ENCODE peak calls at places on chromosome 20, in four cellular contexts. R, G, Y and D are unnamed samples.
A peak's percentile ranks its signal among the peaks of the same experiment; 100 is the strongest.

GRCh38 chr20:35342154-35342769 is 50.0 kb upstream of the FAM83C start:
- DNase-seq in Y (no peak), R (no peak), G (no peak), D (no peak)

GRCh38 chr20:45842169-45842812 is 8.7 kb downstream of the SNX21 start:
- DNase-seq in R (no peak), Y (peak; percentile 42), G (no peak), D (no peak)

GRCh38 chr20:60050193-60050960 is 92.2 kb downstream of the CDH26 start:
- DNase-seq in G (no peak), R (no peak), Y (no peak), D (no peak)

GRCh38 chr20:39825950-39826349 is 863.1 kb downstream of the MAFB start:
- DNase-seq in R (no peak), G (no peak), Y (no peak), D (no peak)

GRCh38 chr20:10716855-10717254 is 43.1 kb upstream of the JAG1 start:
- DNase-seq in Y (no peak), G (no peak), R (no peak), D (no peak)

GRCh38 chr20:61756966-61757677 is 308.6 kb downstream of the TAF4 start:
- DNase-seq in G (no peak), Y (no peak), R (no peak), D (no peak)

GRCh38 chr20:31594558-31595379 is 10.3 kb upstream of the ID1 start:
- DNase-seq in G (no peak), Y (no peak), R (no peak), D (peak; percentile 63)

GRCh38 chr20:33015114-33015491 is 7.6 kb downstream of the BPIFB2 start:
- DNase-seq in R (no peak), G (no peak), Y (no peak), D (no peak)

GRCh38 chr20:45037050-45037449 is 63.9 kb downstream of the KCNS1 start:
- DNase-seq in R (peak; percentile 30), Y (no peak), G (no peak), D (no peak)

GRCh38 chr20:37789408-37789807 is 95.6 kb downstream of the CTNNBL1 start:
- DNase-seq in R (no peak), G (no peak), Y (no peak), D (no peak)

GRCh38 chr20:23654005-23654404 is 16.2 kb upstream of the CST3 start:
- DNase-seq in G (no peak), R (no peak), Y (no peak), D (no peak)

GRCh38 chr20:8427419-8428065 is 295.5 kb downstream of the PLCB1 start:
- DNase-seq in R (no peak), G (no peak), Y (no peak), D (no peak)

GRCh38 chr20:19628570-19629134 is 129.4 kb upstream of the RIN2 start:
- DNase-seq in Y (peak; percentile 65), R (peak; percentile 24), G (peak; percentile 70), D (no peak)

GRCh38 chr20:43676368-43676767 is 9.5 kb downstream of the MYBL2 start:
- DNase-seq in R (no peak), G (no peak), Y (no peak), D (no peak)

GRCh38 chr20:60030471-60030870 is 72.2 kb downstream of the CDH26 start:
- DNase-seq in R (no peak), G (no peak), Y (no peak), D (no peak)

GRCh38 chr20:24779166-24779565 is 169.9 kb upstream of the CST7 start:
- DNase-seq in R (no peak), G (no peak), Y (no peak), D (no peak)

GRCh38 chr20:63484651-63485403 is 12.4 kb upstream of the KCNQ2 start:
- DNase-seq in G (peak; percentile 28), R (no peak), Y (no peak), D (no peak)

GRCh38 chr20:37821691-37822655 is 81.0 kb upstream of the VSTM2L start:
- DNase-seq in G (no peak), Y (peak; percentile 89), R (no peak), D (no peak)

GRCh38 chr20:5448449-5449118 is 131.8 kb upstream of the PROKR2 start:
- DNase-seq in Y (peak; percentile 20), G (peak; percentile 53), R (peak; percentile 33), D (no peak)

GRCh38 chr20:47336013-47336754 is 20.3 kb downstream of the ZMYND8 start:
- DNase-seq in R (peak; percentile 62), G (no peak), Y (peak; percentile 86), D (peak; percentile 53)

GRCh38 chr20:43452404-43453126 is 5.1 kb upstream of the SRSF6 start:
- DNase-seq in R (no peak), Y (no peak), G (no peak), D (no peak)

GRCh38 chr20:54292186-54292585 is 84.3 kb downstream of the PFDN4 start:
- DNase-seq in G (no peak), R (no peak), Y (no peak), D (no peak)

GRCh38 chr20:54293526-54293925 is 85.6 kb downstream of the PFDN4 start:
- DNase-seq in Y (no peak), G (no peak), R (no peak), D (no peak)

GRCh38 chr20:54291339-54292060 is 83.6 kb downstream of the PFDN4 start:
- DNase-seq in Y (no peak), G (no peak), R (no peak), D (no peak)

GRCh38 chr20:54294094-54294493 is 86.2 kb downstream of the PFDN4 start:
- DNase-seq in Y (no peak), G (no peak), R (no peak), D (no peak)

GRCh38 chr20:54295686-54296085 is 87.8 kb downstream of the PFDN4 start:
- DNase-seq in G (no peak), Y (no peak), R (no peak), D (no peak)
- TF ChIP-seq CTCF in G (no peak), Y (no peak), R (no peak), D (no peak)

GRCh38 chr20:36491901-36492617 is 49.3 kb upstream of the MYL9 start:
- DNase-seq in R (no peak), Y (no peak), G (no peak), D (no peak)

GRCh38 chr20:36490191-36490590 is 51.1 kb upstream of the MYL9 start:
- DNase-seq in Y (no peak), R (no peak), G (no peak), D (no peak)

GRCh38 chr20:36493801-36494114 is 47.6 kb upstream of the MYL9 start:
- DNase-seq in R (peak; percentile 75), G (no peak), Y (peak; percentile 85), D (peak; percentile 74)

GRCh38 chr20:36496707-36497669 is 44.3 kb upstream of the MYL9 start:
- DNase-seq in G (no peak), Y (no peak), R (no peak), D (no peak)

DNA sequence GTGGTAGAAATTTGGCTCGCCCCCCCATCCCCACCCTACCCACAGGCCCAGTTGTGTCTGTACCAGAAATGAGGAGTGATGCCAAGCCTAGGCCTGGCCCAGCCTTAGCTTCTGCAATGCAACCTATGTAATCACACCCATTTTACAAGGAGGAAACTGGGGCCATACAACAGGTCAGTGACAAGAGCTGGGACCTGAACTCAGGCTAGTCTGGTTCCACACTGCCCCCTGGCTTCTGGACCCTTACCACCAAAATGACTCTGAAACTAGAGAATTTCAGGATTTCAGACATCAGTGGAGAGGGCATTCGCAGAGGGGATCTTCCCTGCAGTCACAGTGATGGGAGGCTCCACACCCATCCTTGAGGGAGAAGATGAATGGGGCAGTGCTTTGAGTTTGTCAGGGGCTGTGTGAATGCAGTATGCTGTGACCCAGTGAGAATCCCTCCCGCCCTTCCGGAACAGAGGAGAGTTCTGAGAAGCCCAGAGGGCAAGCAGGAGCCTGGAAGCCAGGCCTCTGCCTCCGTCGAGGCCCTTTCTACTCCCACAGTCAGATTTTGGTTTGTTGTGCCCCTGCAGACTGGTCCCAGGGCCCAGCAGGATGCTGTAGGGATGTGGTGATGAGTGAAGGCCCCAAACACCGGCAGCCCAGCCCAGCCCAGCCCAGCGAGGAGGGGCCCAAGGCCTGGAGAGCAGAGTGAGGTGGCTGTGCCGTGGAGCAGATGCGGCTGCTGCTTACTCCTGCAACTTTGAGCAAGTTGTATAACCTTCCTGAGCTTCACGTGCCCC is 48.1 kb upstream of the MYL9 start:
- DNase-seq in Y (no peak), R (no peak), G (no peak), D (no peak)
- TF ChIP-seq CTCF in Y (peak; percentile 70), R (no peak), G (peak; percentile 56), D (peak; percentile 50)

GRCh38 chr20:21698494-21699215 is 6.8 kb upstream of the PAX1 start:
- DNase-seq in Y (no peak), G (no peak), R (no peak), D (no peak)

GRCh38 chr20:21699216-21699508 is 6.3 kb upstream of the PAX1 start:
- DNase-seq in R (no peak), Y (no peak), G (no peak), D (no peak)

GRCh38 chr20:21693322-21693721 is 12.1 kb upstream of the PAX1 start:
- DNase-seq in R (no peak), G (no peak), Y (no peak), D (no peak)
- TF ChIP-seq CTCF in R (no peak), G (peak; percentile 42), Y (peak; percentile 7), D (no peak)

DNA sequence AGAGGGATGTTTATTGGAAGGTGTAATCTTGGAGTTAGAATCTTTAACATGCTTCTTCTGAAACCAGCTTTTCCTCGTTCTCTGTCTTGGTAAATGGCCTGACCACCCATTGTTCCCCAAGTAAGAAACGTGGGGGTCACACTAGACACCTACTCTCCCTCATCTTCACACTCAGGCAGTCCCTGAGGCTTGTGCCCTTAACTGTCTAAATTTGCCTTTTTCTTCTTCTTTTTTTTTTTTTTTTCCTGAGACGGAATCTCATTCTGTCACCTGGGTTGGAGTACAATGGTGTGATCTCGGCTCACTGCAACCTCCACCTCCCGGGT is 16.2 kb upstream of the ARFGEF2 start:
- DNase-seq in Y (no peak), R (no peak), G (no peak), D (no peak)
- TF ChIP-seq CTCF in Y (peak; percentile 13), R (no peak), G (no peak), D (peak; percentile 7)